ENCODE peak calls at places on chromosomes 4 and X, in four cellular contexts. A is H9, J is IMR-90, K is H1. W is an unnamed sample.

GRCh38 chrX:103520391-103520790 is 1.1 kb upstream of the RAB40A start:
- DNase-seq in J (peak; percentile 71), K (no peak), A (no peak), W (peak; percentile 53)

GRCh38 chrX:108270739-108271396 is 167.4 kb downstream of the COL4A6 start:
- DNase-seq in K (no peak), A (no peak), J (peak; percentile 12), W (peak; percentile 40)

GRCh38 chr4:48963042-48963679 is 22.9 kb upstream of the CWH43 start:
- DNase-seq in A (peak; percentile 74), K (peak; percentile 64), J (peak; percentile 90), W (peak; percentile 88)

GRCh38 chr4:37763164-37763444 is 63.4 kb upstream of the PGM2 start:
- DNase-seq in K (no peak), A (no peak), J (no peak), W (no peak)

GRCh38 chrX:146602246-146602645 is 207.3 kb upstream of the CXorf51B start:
- DNase-seq in A (no peak), K (no peak), J (no peak), W (no peak)

GRCh38 chr4:84901745-84902283 is 64.7 kb downstream of the WDFY3 start:
- DNase-seq in K (no peak), J (no peak), A (no peak), W (no peak)

GRCh38 chr4:177371452-177371851 is 61.8 kb downstream of the NEIL3 start:
- DNase-seq in K (no peak), A (no peak), J (no peak), W (no peak)

GRCh38 chrX:9724711-9725110 is 40.9 kb downstream of the GPR143 start:
- DNase-seq in A (no peak), K (no peak), J (peak; percentile 27), W (no peak)

GRCh38 chr4:138238521-138239292 is 3.4 kb downstream of the SLC7A11 start:
- DNase-seq in A (no peak), K (no peak), J (no peak), W (no peak)
- H3K9ac ChIP-seq in A (no peak overlapping the region), K (no peak overlapping the region), J (peak overlapping the region; percentile 60), W (no peak overlapping the region)

DNA sequence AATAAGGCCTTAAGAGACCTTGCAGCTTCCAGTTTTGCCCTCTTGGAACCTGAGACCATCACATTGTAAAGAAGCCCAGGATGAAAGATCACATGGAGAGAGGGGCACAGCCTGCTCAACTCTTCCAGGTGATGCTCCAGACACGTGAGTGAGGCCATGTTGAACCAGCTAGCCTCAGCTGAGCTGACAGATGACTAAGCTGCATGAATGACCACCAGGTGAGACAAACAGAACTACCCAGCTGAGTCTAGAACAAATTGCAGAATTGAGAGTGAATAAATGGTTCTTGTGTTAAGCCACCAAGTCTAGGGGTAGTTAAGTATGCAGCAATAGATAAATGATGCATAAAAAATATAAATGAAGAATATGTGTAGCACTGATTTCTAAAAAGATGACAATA is 16.8 kb upstream of the GPR82 start:
- DNase-seq in A (no peak), J (no peak), K (no peak), W (no peak)
- H4K5ac ChIP-seq in A (no peak overlapping the region), J (no peak overlapping the region), K (no peak overlapping the region), W (no peak overlapping the region)

GRCh38 chr4:26355392-26356052 is 34.7 kb downstream of the RBPJ start:
- DNase-seq in J (no peak), A (no peak), K (no peak), W (no peak)
- H3K4me2 ChIP-seq in J (no peak overlapping the region), A (no peak overlapping the region), K (peak overlapping the region; percentile 31), W (no peak overlapping the region)

GRCh38 chr4:170090667-170091052 is 904 bp upstream of the AADAT start:
- DNase-seq in A (no peak), J (peak; percentile 13), K (no peak), W (peak; percentile 82)
- H3K9ac ChIP-seq in A (no peak overlapping the region), J (no peak overlapping the region), K (no peak overlapping the region), W (peak overlapping the region; percentile 75)

GRCh38 chrX:39451061-39451460 is 646.7 kb downstream of the BCOR start:
- DNase-seq in K (no peak), J (no peak), A (no peak), W (no peak)
- H4K5ac ChIP-seq in K (no peak overlapping the region), J (no peak overlapping the region), A (no peak overlapping the region), W (no peak overlapping the region)

DNA sequence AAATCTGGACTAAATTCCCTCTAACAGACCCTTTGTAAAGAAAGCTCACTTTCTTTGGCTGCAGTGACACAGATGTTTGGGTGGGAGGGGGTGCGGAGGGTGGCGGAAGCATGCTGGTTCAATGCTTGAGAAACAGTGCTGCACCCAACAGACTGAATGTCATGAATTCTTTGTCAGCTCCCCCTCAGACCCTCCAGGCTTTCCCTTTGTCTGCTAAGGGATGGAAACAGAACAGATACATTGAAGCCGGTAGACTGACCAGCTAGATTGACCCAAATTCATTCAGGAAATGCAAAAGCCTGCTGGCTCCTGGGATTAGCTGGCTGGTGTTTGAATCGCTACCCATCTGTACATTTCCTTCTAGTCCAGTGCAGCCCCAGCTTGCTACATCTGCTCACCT is 90.8 kb upstream of the PAK3 start:
- DNase-seq in K (no peak), J (no peak), A (no peak), W (peak; percentile 6)
- H3K4me2 ChIP-seq in K (no peak overlapping the region), J (no peak overlapping the region), A (no peak overlapping the region), W (no peak overlapping the region)

GRCh38 chrX:48919947-48920712 is 1.3 kb upstream of the PIM2 start:
- DNase-seq in K (no peak), J (no peak), A (no peak), W (no peak)

GRCh38 chrX:48918303-48918643 is 551 bp downstream of the PIM2 start:
- DNase-seq in A (no peak), K (no peak), J (no peak), W (no peak)

GRCh38 chrX:48919360-48919821 is 567 bp upstream of the PIM2 start:
- DNase-seq in A (no peak), K (peak; percentile 56), J (no peak), W (peak; percentile 63)

GRCh38 chrX:48918644-48919340 is at the start of gene PIM2:
- DNase-seq in J (peak; percentile 82), A (peak; percentile 95), K (peak; percentile 82), W (peak; percentile 99)

DNA sequence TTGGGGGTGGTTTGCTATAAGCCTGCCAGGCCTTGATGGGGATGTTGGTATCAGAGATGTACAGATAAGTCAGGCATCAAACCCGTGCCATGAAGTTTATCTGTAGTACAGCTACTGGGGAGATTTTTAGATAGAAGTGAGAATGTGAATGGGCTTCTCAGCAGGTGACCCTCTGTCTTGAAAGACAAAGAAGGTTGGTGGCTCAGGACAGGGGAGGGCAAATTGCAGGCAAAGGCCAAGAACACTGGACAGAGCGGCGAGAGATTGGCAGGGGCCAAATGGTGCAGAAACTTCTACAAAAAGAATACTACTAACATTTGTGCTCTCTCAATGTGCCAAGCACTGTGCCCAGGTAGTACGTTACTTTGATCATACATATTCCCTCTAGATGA is 1.9 kb upstream of the PIM2 start:
- DNase-seq in A (no peak), J (no peak), K (no peak), W (peak; percentile 52)
- H3K9ac ChIP-seq in A (peak overlapping the region; percentile 88), J (no peak overlapping the region), K (no peak overlapping the region), W (no peak overlapping the region)